ENCODE peak calls at places on chromosomes 13 and 19, in nine cellular contexts. T is fibroblast of gingiva; M is central memory CD8-positive, alpha-beta T cell; O is COR-L47; P is stimulated activated CD4-positive, alpha-beta T cell treated with anti-CD3 and anti-CD28 coated beads, Interleukin-15, amount 100 ng/mL, for 1 hour; Z is endothelial cell; K is sciatic nerve; Y is WTC11; G is naive thymus-derived CD8-positive, alpha-beta T cell. F is an unnamed sample.
A peak's percentile ranks its signal among the peaks of the same experiment; 100 is the strongest.

GRCh38 chr19:49409441-49410029 is 13.7 kb downstream of the PTH2 start:
- DNase-seq in T (no peak), M (no peak), O (no peak), P (no peak), Z (no peak), K (no peak), Y (no peak), G (no peak), F (no peak)

GRCh38 chr13:99339736-99340392 is 32.7 kb upstream of the GPR183 start:
- DNase-seq in T (peak; percentile 42), M (peak; percentile 65), O (no peak), P (no peak), Z (no peak), K (no peak), Y (no peak), G (peak; percentile 49), F (no peak)

GRCh38 chr19:38362076-38362945 is 12.1 kb upstream of the PSMD8 start:
- DNase-seq in T (peak; percentile 52), M (no peak), O (peak; percentile 49), P (peak; percentile 40), Z (peak; percentile 82), K (peak; percentile 85), Y (peak; percentile 99), G (peak; percentile 44), F (peak; percentile 62)

GRCh38 chr19:45187421-45188100 is 9.0 kb downstream of the BLOC1S3 start:
- DNase-seq in T (no peak), M (no peak), O (peak; percentile 15), P (no peak), Z (no peak), K (no peak), Y (peak; percentile 46), G (peak; percentile 72), F (no peak)

GRCh38 chr13:113635048-113635420 is 23.0 kb downstream of the ATP4B start:
- DNase-seq in T (no peak), M (no peak), O (no peak), P (no peak), Z (no peak), K (peak; percentile 32), Y (no peak), G (no peak), F (no peak)

GRCh38 chr13:40109324-40109958 is 454.0 kb downstream of the COG6 start:
- DNase-seq in T (peak; percentile 88), M (no peak), O (no peak), P (no peak), Z (no peak), K (no peak), Y (no peak), G (no peak), F (no peak)

GRCh38 chr19:47481460-47482052 is 2.5 kb downstream of the KPTN start:
- DNase-seq in T (no peak), M (no peak), O (no peak), P (no peak), Z (no peak), K (no peak), Y (no peak), G (no peak), F (no peak)

GRCh38 chr19:28633223-28634030 is 579.5 kb downstream of the UQCRFS1 start:
- DNase-seq in T (no peak), M (peak; percentile 45), O (peak; percentile 19), P (no peak), Z (peak; percentile 80), K (no peak), Y (peak; percentile 73), G (peak; percentile 55), F (no peak)

GRCh38 chr13:46721054-46721453 is 75.9 kb downstream of the ESD start:
- DNase-seq in T (peak; percentile 36), M (no peak), O (peak; percentile 47), P (no peak), Z (peak; percentile 26), K (peak; percentile 66), Y (peak; percentile 32), G (peak; percentile 50), F (peak; percentile 61)

GRCh38 chr13:54640719-54641118 is 1612.1 kb downstream of the OLFM4 start:
- DNase-seq in T (no peak), M (no peak), O (no peak), P (no peak), Z (no peak), K (no peak), Y (no peak), G (no peak), F (no peak)

GRCh38 chr19:18204394-18205179 is 745 bp upstream of the RAB3A start:
- DNase-seq in T (no peak), M (no peak), O (peak; percentile 75), P (no peak), Z (peak; percentile 82), K (peak; percentile 75), Y (peak; percentile 77), G (no peak), F (peak; percentile 88)

GRCh38 chr13:44967656-44968451 is 21.4 kb downstream of the NUFIP1 start:
- DNase-seq in T (peak; percentile 37), M (no peak), O (no peak), P (no peak), Z (no peak), K (no peak), Y (no peak), G (no peak), F (no peak)

F was measured in ovary.